ENCODE peak calls at places on chromosomes 16 and 17, in four cellular contexts. T is gastrocnemius medialis, I is heart left ventricle, B is stomach. G is an unnamed sample.

GRCh38 chr16:89701425-89702406 is at the start of gene SPATA2L:
- DNase-seq in T (peak), I (peak), B (peak), G (peak)

GRCh38 chr17:75752405-75753192 is 12.4 kb downstream of the GALK1 start:
- DNase-seq in T (no peak), I (no peak), B (no peak), G (no peak)

GRCh38 chr16:86665319-86665675 is 86.9 kb downstream of the FOXL1 start:
- DNase-seq in T (no peak), I (no peak), B (no peak), G (no peak)

GRCh38 chr16:5028950-5029475 is 4.7 kb downstream of the NAGPA start:
- DNase-seq in T (no peak), I (no peak), B (no peak), G (no peak)

GRCh38 chr16:24758373-24758772 is 28.9 kb downstream of the TNRC6A start:
- DNase-seq in T (no peak), I (no peak), B (no peak), G (no peak)

GRCh38 chr17:70168979-70169706 is at the start of gene KCNJ2:
- DNase-seq in T (peak), I (peak), B (peak), G (peak)

GRCh38 chr17:74445156-74445555 is 13.3 kb downstream of the GPRC5C start:
- DNase-seq in T (peak), I (no peak), B (no peak), G (no peak)

GRCh38 chr17:39461911-39462641 is 790 bp downstream of the CDK12 start:
- DNase-seq in T (no peak), I (peak), B (peak), G (no peak)

GRCh38 chr16:58652741-58653140 is 23.1 kb upstream of the CNOT1 start:
- DNase-seq in T (no peak), I (no peak), B (no peak), G (no peak)

DNA sequence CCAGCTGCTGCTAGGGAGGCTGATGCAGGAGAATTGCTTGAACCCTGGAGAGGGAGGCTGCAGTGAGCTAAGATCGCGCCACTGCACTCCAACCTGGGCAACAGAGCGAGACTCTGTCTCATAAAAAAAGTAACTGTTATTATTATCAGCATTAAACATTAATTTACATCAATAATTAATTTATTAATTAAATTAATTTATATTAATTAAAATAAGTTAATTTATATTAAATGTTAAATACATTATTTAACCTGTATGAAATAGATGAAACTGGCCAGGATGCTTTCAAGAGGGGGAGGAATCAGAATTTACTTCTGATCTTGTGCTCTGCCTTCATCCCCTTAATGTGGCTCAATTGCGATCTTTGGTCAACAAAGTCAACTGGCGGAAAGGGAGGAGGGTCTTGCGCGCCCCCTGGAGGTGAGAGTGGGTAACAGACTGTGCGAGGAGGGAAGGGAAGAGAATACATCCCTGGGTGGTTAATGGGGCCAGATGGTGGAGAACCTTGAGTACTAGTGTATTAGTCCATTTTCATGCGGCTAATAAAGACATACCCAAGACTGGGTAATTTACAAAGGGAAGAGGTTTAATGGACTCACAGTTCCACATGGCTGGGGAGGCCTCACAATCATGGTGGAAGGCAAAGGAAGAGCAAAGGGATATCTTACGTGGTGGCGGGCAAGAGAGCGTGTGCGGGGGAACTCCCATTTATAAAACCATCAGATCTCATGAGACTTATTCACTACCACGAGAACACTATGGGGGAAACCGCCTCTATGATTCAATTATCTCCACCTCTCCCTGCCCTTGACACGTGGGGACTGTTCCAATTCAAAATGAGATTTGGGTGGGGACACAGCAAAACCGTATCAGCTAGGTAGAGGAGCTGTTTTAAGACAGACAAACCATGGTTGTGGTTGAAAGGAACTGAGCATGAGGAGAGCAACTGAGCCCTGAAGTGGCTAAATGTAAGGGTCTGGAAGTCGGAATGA is 15.7 kb upstream of the CPPED1 start:
- DNase-seq in T (peak), I (peak), B (peak), G (peak)
- TF ChIP-seq CTCF in T (peak), I (peak), B (peak), G (peak)

DNA sequence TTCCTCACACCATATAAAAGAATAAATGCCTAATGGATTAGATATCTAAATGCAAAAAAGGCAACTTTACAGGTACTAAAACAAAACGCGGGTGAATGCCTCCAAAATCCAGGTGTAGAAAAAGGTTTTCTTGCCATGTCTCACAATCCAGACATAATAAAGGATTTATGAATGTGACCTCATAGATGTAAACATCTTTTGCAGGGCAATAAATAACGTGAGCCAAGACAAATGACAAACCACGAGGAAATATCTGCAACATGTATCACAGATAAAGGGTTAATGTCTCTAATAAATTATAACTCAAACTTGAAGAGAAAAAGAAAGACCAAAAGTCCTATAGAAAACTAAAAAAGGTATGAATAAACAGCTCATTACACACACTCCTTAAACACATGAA is 180.7 kb downstream of the PARN start:
- DNase-seq in T (no peak), I (no peak), B (no peak), G (no peak)
- TF ChIP-seq CTCF in T (no peak), I (no peak), B (no peak), G (no peak)

GRCh38 chr17:11628374-11628773 is 30.1 kb downstream of the DNAH9 start:
- DNase-seq in T (no peak), I (no peak), B (no peak), G (no peak)
- TF ChIP-seq CTCF in T (no peak), I (no peak), B (no peak), G (peak)

GRCh38 chr17:47704781-47705180 is 10.8 kb downstream of the TBKBP1 start:
- DNase-seq in T (no peak), I (no peak), B (no peak), G (no peak)

GRCh38 chr17:47702391-47702995 is 8.5 kb downstream of the TBKBP1 start:
- DNase-seq in T (no peak), I (no peak), B (no peak), G (no peak)

GRCh38 chr17:47703191-47703591 is 9.2 kb downstream of the TBKBP1 start:
- DNase-seq in T (no peak), I (no peak), B (no peak), G (no peak)

GRCh38 chr17:47704116-47704515 is 10.2 kb downstream of the TBKBP1 start:
- DNase-seq in T (no peak), I (no peak), B (no peak), G (no peak)

DNA sequence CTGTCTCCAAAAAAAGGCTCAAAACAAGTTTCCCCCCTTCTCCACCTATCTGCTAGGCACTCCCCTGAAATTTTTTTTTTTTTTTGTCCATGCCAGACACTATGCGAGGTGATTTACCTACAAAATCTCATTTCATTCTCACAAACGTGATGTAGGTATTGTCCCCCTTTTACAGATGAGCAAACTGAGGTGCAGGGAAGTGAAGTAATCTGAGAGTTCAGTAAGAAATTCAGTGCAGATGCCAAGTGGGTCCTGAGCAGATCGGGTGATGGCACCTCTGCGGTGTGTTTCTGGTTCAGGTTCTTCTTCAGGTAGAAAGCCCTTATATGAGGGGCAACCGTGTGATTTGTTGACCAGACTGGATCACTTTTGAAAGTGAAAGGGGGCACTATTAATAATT is 9.7 kb downstream of the TBKBP1 start:
- DNase-seq in T (no peak), I (no peak), B (no peak), G (no peak)
- TF ChIP-seq CTCF in T (no peak), I (no peak), B (no peak), G (no peak)

DNA sequence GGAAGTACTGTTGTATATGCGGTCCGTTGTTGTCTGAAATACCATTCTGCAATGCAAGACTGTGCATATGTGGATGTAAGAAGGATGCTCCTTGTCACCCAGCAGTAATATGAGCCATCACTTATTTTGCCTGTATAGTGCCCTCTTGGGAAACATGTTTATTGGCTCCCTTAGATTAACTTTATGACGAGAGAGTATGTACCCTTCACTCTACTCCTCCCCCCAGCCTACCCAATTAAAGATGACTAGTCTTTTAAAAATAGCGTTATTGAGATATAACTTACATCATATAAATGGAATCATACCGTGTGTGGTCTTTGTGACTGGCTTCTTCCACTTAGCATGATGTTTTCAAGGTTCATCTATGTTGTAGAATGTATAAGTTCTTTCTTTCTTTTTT is 33.6 kb downstream of the FTO start:
- DNase-seq in T (no peak), I (no peak), B (no peak), G (no peak)
- TF ChIP-seq CTCF in T (no peak), I (no peak), B (no peak), G (no peak)

G was measured in type B pancreatic cell.